ENCODE peak calls at places on chromosomes 12 and 14, in nine cellular contexts. O is heart left ventricle; K is HFFc6; V is GM12891; J is GM19239; Y is ecto neural progenitor cell; S is Right ventricle myocardium superior; U is CD4-positive, CD25-positive, alpha-beta regulatory T cell; F is HT-29. M is an unnamed sample.

GRCh38 chr12:5796171-5797091 is 148.6 kb downstream of the ANO2 start:
- DNase-seq in F (peak), U (no peak), K (no peak), V (peak), O (peak), J (no peak), S (peak), Y (peak), M (peak)

GRCh38 chr12:75480469-75480949 is at the start of gene GLIPR1:
- DNase-seq in S (peak), K (peak), Y (no peak), F (peak), J (peak), O (peak), V (peak), U (peak), M (peak)

GRCh38 chr12:71551529-71551928 is 111.9 kb downstream of the LGR5 start:
- DNase-seq in F (peak), Y (no peak), S (no peak), U (no peak), V (no peak), K (peak), J (no peak), O (no peak), M (peak)

GRCh38 chr12:79674629-79675028 is 16.1 kb downstream of the PAWR start:
- DNase-seq in S (no peak), Y (no peak), K (peak), J (no peak), U (no peak), V (no peak), O (no peak), F (no peak), M (no peak)

GRCh38 chr12:8554451-8555195 is 13.9 kb upstream of the CLEC4E start:
- DNase-seq in V (no peak), U (no peak), Y (no peak), J (no peak), O (no peak), K (no peak), F (no peak), S (no peak), M (peak)

GRCh38 chr12:57190821-57191220 is 25.8 kb upstream of the NXPH4 start:
- DNase-seq in O (no peak), Y (no peak), J (no peak), K (no peak), S (no peak), V (no peak), U (no peak), F (no peak), M (no peak)

GRCh38 chr12:20194171-20194570 is 174.2 kb upstream of the PDE3A start:
- DNase-seq in Y (peak), U (no peak), S (no peak), J (no peak), O (no peak), K (no peak), F (no peak), V (no peak), M (peak)

GRCh38 chr12:20442322-20442721 is 74.0 kb downstream of the PDE3A start:
- DNase-seq in K (no peak), S (peak), J (no peak), O (peak), V (no peak), F (no peak), U (no peak), Y (no peak), M (peak)

GRCh38 chr12:89162704-89163261 is 189.5 kb downstream of the DUSP6 start:
- DNase-seq in J (no peak), K (peak), F (no peak), Y (no peak), U (no peak), V (no peak), O (peak), S (peak), M (peak)

GRCh38 chr12:24306001-24306400 is 356.5 kb upstream of the SOX5 start:
- DNase-seq in J (no peak), S (no peak), K (no peak), F (no peak), V (no peak), Y (no peak), O (no peak), U (no peak), M (no peak)

GRCh38 chr12:51689972-51690371 is 98.9 kb downstream of the SCN8A start:
- DNase-seq in Y (no peak), K (no peak), F (no peak), S (no peak), O (no peak), V (no peak), U (no peak), J (no peak), M (no peak)

GRCh38 chr14:73339846-73340565 is 102.7 kb downstream of the PAPLN start:
- DNase-seq in S (no peak), K (no peak), O (no peak), F (no peak), Y (no peak), U (no peak), J (no peak), V (no peak), M (no peak)

M was measured in DMS53.